ENCODE peak calls at places on chromosome 9, in ten cellular contexts. P is body of pancreas; T is tibial artery; G is CD8-positive, alpha-beta T cell; L is right atrium auricular region; A is tibial nerve; M is osteoblast; N is lung; Y is cardiac muscle cell; H is colonic mucosa. J is an unnamed sample.

GRCh38 chr9:79731483-79731882 is 159.7 kb downstream of the TLE4 start:
- DNase-seq in H (no peak), M (no peak), N (no peak), G (no peak), T (no peak), P (no peak), Y (no peak), L (no peak), A (no peak), J (no peak)

GRCh38 chr9:82961504-82962125 is 101.3 kb downstream of the RASEF start:
- DNase-seq in M (peak; percentile 65), T (peak; percentile 44), L (no peak), P (peak; percentile 89), H (peak; percentile 90), A (peak; percentile 72), Y (peak; percentile 83), G (peak; percentile 18), N (peak; percentile 75), J (peak; percentile 64)

GRCh38 chr9:110015759-110016158 is 192.2 kb downstream of the C9orf152 start:
- DNase-seq in M (peak; percentile 22), A (no peak), P (no peak), T (no peak), H (no peak), Y (peak; percentile 59), G (no peak), N (no peak), L (no peak), J (no peak)

GRCh38 chr9:31103836-31104235 is 1280.6 kb upstream of the ACO1 start:
- DNase-seq in H (no peak), T (no peak), A (no peak), M (no peak), G (no peak), L (no peak), Y (peak; percentile 75), N (no peak), P (no peak), J (no peak)

GRCh38 chr9:21836437-21837161 is 34.2 kb downstream of the MTAP start:
- DNase-seq in P (no peak), M (peak; percentile 94), Y (peak; percentile 95), G (no peak), A (no peak), N (no peak), H (no peak), L (no peak), T (no peak), J (no peak)

GRCh38 chr9:124122813-124123462 is 111.4 kb downstream of the LHX2 start:
- DNase-seq in T (no peak), Y (peak; percentile 50), P (no peak), N (no peak), L (no peak), A (no peak), G (no peak), H (no peak), M (no peak), J (peak; percentile 64)

GRCh38 chr9:36158917-36159316 is 10.3 kb upstream of the CCIN start:
- DNase-seq in H (no peak), M (peak; percentile 75), L (no peak), P (no peak), T (no peak), A (no peak), Y (peak; percentile 33), G (no peak), N (no peak), J (no peak)

GRCh38 chr9:83583151-83584014 is 39.6 kb upstream of the IDNK start:
- DNase-seq in P (peak; percentile 56), Y (peak; percentile 80), T (peak; percentile 70), L (peak; percentile 63), H (peak; percentile 32), A (peak; percentile 90), G (peak; percentile 24), M (peak; percentile 89), N (peak; percentile 45), J (peak; percentile 71)

GRCh38 chr9:124771867-124772621 is 933 bp upstream of the NR6A1 start:
- DNase-seq in P (peak; percentile 66), N (peak; percentile 69), A (peak; percentile 53), L (no peak), G (peak; percentile 30), T (peak; percentile 46), H (peak; percentile 79), M (peak; percentile 96), Y (peak; percentile 81), J (peak; percentile 90)

GRCh38 chr9:4328723-4329122 is 28.9 kb upstream of the GLIS3 start:
- DNase-seq in P (no peak), A (no peak), Y (no peak), N (no peak), T (no peak), H (no peak), G (no peak), L (no peak), M (no peak), J (no peak)

GRCh38 chr9:88586452-88586851 is 51.5 kb downstream of the NXNL2 start:
- DNase-seq in M (peak; percentile 87), Y (no peak), T (no peak), A (no peak), N (no peak), G (no peak), P (no peak), H (no peak), L (no peak), J (no peak)

DNA sequence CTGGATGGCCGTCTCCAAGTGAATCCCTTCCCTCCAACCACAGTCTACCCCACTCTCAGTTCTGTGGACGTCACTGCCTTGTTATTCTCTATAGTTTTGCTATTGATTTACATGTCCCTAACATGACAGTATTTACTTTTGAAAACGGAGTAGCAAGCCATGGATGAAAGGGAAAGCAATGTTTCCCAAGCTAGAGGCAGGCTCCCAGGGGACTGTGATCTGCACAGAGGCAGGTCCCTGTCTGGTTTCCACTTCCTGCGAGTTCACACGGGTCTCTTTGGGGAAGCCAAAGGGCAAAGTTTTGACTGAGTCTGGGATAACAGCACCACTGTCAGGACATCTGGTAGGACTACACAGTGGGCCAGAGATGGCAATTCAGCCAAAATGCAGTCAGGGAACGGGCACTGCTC is 12.7 kb downstream of the C9orf153 start:
- DNase-seq in M (no peak), L (no peak), G (no peak), P (peak; percentile 20), Y (peak; percentile 25), H (no peak), A (no peak), N (no peak), T (no peak), J (peak; percentile 35)
- H3K4me3 ChIP-seq in M (peak overlapping the region; percentile 42), L (no peak overlapping the region), G (no peak overlapping the region), P (no peak overlapping the region), Y (no peak overlapping the region), H (no peak overlapping the region), A (no peak overlapping the region), N (no peak overlapping the region), T (no peak overlapping the region), J (no peak overlapping the region)

DNA sequence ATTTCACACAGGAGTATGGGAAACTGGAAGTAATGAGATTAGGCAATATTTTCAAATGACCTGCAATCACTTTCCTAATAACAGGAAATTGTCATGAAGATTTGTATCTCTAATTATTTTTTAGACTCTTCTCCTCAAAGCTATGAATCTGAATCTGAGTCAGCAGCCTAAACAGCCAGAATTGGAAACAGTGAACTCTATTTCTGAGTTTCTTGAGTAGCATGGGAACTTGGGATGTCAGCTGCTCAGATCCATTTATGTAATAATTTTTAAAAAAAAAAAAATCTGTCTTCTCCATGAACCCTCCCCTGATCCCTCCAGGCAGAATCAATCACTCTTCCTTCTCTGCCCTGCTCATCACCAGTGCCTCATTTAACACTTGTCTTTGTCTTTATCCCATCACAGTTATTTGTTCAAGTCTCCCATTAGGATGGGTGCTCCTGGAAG is 187.0 kb downstream of the TTLL11 start:
- DNase-seq in N (no peak), P (no peak), T (no peak), A (no peak), M (no peak), L (no peak), G (no peak), Y (no peak), H (no peak), J (no peak)
- H3K27me3 ChIP-seq in N (no peaks in the 10 kb centered on the region), P (no peaks in the 10 kb centered on the region), T (no peaks in the 10 kb centered on the region), A (no peaks in the 10 kb centered on the region), M (no peaks in the 10 kb centered on the region), L (no peaks in the 10 kb centered on the region), G (no peaks in the 10 kb centered on the region), Y (no peaks in the 10 kb centered on the region), H (no peaks in the 10 kb centered on the region), J (no peaks in the 10 kb centered on the region)

GRCh38 chr9:136416914-136417313 is 6.5 kb downstream of the PMPCA start:
- DNase-seq in L (no peak), Y (no peak), A (no peak), H (no peak), G (no peak), P (no peak), T (no peak), N (no peak), M (no peak), J (no peak)
- H3K36me3 ChIP-seq in L (peaks cover 94% of the 10 kb centered on the region), Y (peaks cover 57% of the 10 kb centered on the region), A (peaks cover 95% of the 10 kb centered on the region), H (peaks cover 25% of the 10 kb centered on the region), G (peaks cover 59% of the 10 kb centered on the region), P (peaks cover 49% of the 10 kb centered on the region), T (peaks cover 94% of the 10 kb centered on the region), N (peaks cover 19% of the 10 kb centered on the region), M (peaks cover 89% of the 10 kb centered on the region), J (peaks cover 59% of the 10 kb centered on the region)

GRCh38 chr9:77156646-77157371 is 20.5 kb upstream of the VPS13A start:
- DNase-seq in P (no peak), H (no peak), Y (no peak), N (no peak), L (no peak), G (no peak), A (no peak), T (no peak), M (no peak), J (no peak)

GRCh38 chr9:77161966-77162365 is 15.4 kb upstream of the VPS13A start:
- DNase-seq in G (no peak), P (no peak), M (no peak), A (no peak), Y (peak; percentile 31), H (no peak), L (no peak), N (no peak), T (no peak), J (no peak)

GRCh38 chr9:77162366-77162765 is 15.0 kb upstream of the VPS13A start:
- DNase-seq in M (no peak), T (no peak), Y (no peak), N (no peak), G (no peak), L (no peak), H (no peak), P (no peak), A (no peak), J (no peak)

GRCh38 chr9:77161191-77161590 is 16.1 kb upstream of the VPS13A start:
- DNase-seq in L (no peak), T (no peak), G (no peak), Y (no peak), N (no peak), P (no peak), A (no peak), M (no peak), H (no peak), J (no peak)

DNA sequence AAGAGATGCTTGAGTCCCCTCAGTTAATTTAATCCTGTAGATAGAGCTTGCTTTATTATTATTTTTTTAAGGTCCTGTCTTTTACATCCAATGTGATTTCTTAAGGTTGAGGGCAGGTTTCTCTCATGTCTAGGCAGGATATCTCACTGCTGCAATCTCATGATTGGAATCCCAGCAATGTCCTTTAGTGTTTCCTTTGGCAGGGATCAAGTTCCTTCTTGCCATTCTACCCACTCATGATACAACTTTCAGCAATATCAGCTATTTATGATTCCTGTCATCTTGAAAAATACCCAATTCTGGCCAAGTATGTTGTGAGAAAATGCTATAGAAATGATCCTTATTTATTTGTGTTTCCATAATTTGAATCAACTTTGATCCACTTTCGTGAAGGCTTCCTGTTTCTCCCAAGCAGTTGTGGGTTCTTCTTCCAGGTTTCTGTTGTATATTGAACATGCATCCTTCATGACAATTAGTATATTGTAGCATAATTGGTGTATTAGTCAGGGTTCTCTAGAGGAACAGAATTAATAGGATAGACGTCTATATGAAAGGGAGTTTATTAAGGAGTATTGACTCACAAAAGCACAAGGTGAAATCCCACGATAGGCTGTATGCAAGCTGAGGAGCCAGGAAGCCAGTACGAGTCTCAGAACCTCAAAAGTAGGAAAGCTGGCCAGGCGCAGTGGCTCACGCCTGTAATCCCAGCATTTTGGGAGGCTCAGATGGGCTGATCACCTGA is 18.4 kb upstream of the VPS13A start:
- DNase-seq in Y (peak; percentile 62), L (no peak), A (no peak), M (peak; percentile 71), G (no peak), H (no peak), N (no peak), P (no peak), T (no peak), J (no peak)
- H3K4me3 ChIP-seq in Y (no peak overlapping the region), L (no peak overlapping the region), A (no peak overlapping the region), M (no peak overlapping the region), G (no peak overlapping the region), H (no peak overlapping the region), N (no peak overlapping the region), P (no peak overlapping the region), T (no peak overlapping the region), J (no peak overlapping the region)

J was measured in H7.